ENCODE peak calls at places on chromosome 17, in five cellular contexts. One of them, this sample, is unnamed.

GRCh38 chr17:38511126-38512108 is 83.2 kb downstream of the ARHGAP23 start:
- DNase-seq in AG09309: peak
- DNase-seq in mucosa of descending colon: no peak
- DNase-seq in ovary: peak
- DNase-seq in astrocyte: peak
- DNase-seq in this sample: no peak

GRCh38 chr17:15143524-15143923 is 121.6 kb downstream of the PMP22 start:
- DNase-seq in AG09309: no peak
- DNase-seq in mucosa of descending colon: no peak
- DNase-seq in ovary: no peak
- DNase-seq in astrocyte: no peak
- DNase-seq in this sample: no peak

GRCh38 chr17:75487351-75488070 is 27.8 kb downstream of the CASKIN2 start:
- DNase-seq in AG09309: no peak
- DNase-seq in mucosa of descending colon: peak
- DNase-seq in ovary: no peak
- DNase-seq in astrocyte: no peak
- DNase-seq in this sample: peak

GRCh38 chr17:83150369-83151055 is 71.1 kb downstream of the METRNL start:
- DNase-seq in AG09309: no peak
- DNase-seq in mucosa of descending colon: no peak
- DNase-seq in ovary: no peak
- DNase-seq in astrocyte: no peak
- DNase-seq in this sample: peak

GRCh38 chr17:46818929-46819859 is 702 bp upstream of the WNT3 start:
- DNase-seq in AG09309: no peak
- DNase-seq in mucosa of descending colon: no peak
- DNase-seq in ovary: no peak
- DNase-seq in astrocyte: no peak
- DNase-seq in this sample: no peak

GRCh38 chr17:76867578-76868175 is 527 bp upstream of the MGAT5B start:
- DNase-seq in AG09309: no peak
- DNase-seq in mucosa of descending colon: peak
- DNase-seq in ovary: no peak
- DNase-seq in astrocyte: peak
- DNase-seq in this sample: no peak

GRCh38 chr17:47694818-47695663 is 1.1 kb downstream of the TBKBP1 start:
- DNase-seq in AG09309: no peak
- DNase-seq in mucosa of descending colon: peak
- DNase-seq in ovary: peak
- DNase-seq in astrocyte: peak
- DNase-seq in this sample: no peak

GRCh38 chr17:41451154-41451728 is 10.5 kb upstream of the KRT38 start:
- DNase-seq in AG09309: peak
- DNase-seq in mucosa of descending colon: no peak
- DNase-seq in ovary: no peak
- DNase-seq in astrocyte: peak
- DNase-seq in this sample: no peak

GRCh38 chr17:48162946-48163506 is 55.5 kb downstream of the SNX11 start:
- DNase-seq in AG09309: no peak
- DNase-seq in mucosa of descending colon: peak
- DNase-seq in ovary: no peak
- DNase-seq in astrocyte: peak
- DNase-seq in this sample: no peak

GRCh38 chr17:74330446-74330845 is 4.4 kb downstream of the KIF19 start:
- DNase-seq in AG09309: no peak
- DNase-seq in mucosa of descending colon: no peak
- DNase-seq in ovary: no peak
- DNase-seq in astrocyte: no peak
- DNase-seq in this sample: no peak

GRCh38 chr17:2700491-2701141 is 10.9 kb downstream of the CLUH start:
- DNase-seq in AG09309: no peak
- DNase-seq in mucosa of descending colon: no peak
- DNase-seq in ovary: peak
- DNase-seq in astrocyte: no peak
- DNase-seq in this sample: no peak

GRCh38 chr17:47987240-47987835 is 16.4 kb downstream of the CDK5RAP3 start:
- DNase-seq in AG09309: no peak
- DNase-seq in mucosa of descending colon: no peak
- DNase-seq in ovary: no peak
- DNase-seq in astrocyte: peak
- DNase-seq in this sample: no peak

GRCh38 chr17:48427598-48427997 is 2.4 kb downstream of the SKAP1 start:
- DNase-seq in AG09309: no peak
- DNase-seq in mucosa of descending colon: peak
- DNase-seq in ovary: no peak
- DNase-seq in astrocyte: no peak
- DNase-seq in this sample: no peak

GRCh38 chr17:51135956-51136355 is 15.3 kb upstream of the SPAG9 start:
- DNase-seq in AG09309: no peak
- DNase-seq in mucosa of descending colon: no peak
- DNase-seq in ovary: no peak
- DNase-seq in astrocyte: no peak
- DNase-seq in this sample: no peak

GRCh38 chr17:68640601-68641000 is 39.4 kb upstream of the FAM20A start:
- DNase-seq in AG09309: no peak
- DNase-seq in mucosa of descending colon: no peak
- DNase-seq in ovary: no peak
- DNase-seq in astrocyte: no peak
- DNase-seq in this sample: no peak

GRCh38 chr17:62017912-62018311 is 47.2 kb downstream of the MED13 start:
- DNase-seq in AG09309: no peak
- DNase-seq in mucosa of descending colon: no peak
- DNase-seq in ovary: no peak
- DNase-seq in astrocyte: peak
- DNase-seq in this sample: no peak

GRCh38 chr17:1000597-1001490 is 3.9 kb downstream of the TIMM22 start:
- DNase-seq in AG09309: no peak
- DNase-seq in mucosa of descending colon: no peak
- DNase-seq in ovary: no peak
- DNase-seq in astrocyte: peak
- DNase-seq in this sample: no peak

GRCh38 chr17:33522623-33523022 is 229.5 kb upstream of the ASIC2 start:
- DNase-seq in AG09309: no peak
- DNase-seq in mucosa of descending colon: no peak
- DNase-seq in ovary: no peak
- DNase-seq in astrocyte: no peak
- DNase-seq in this sample: no peak

GRCh38 chr17:49815761-49816281 is 27.3 kb downstream of the KAT7 start:
- DNase-seq in AG09309: no peak
- DNase-seq in mucosa of descending colon: no peak
- DNase-seq in ovary: no peak
- DNase-seq in astrocyte: no peak
- DNase-seq in this sample: no peak

GRCh38 chr17:74605361-74605760 is 13.3 kb upstream of the CD300LD start:
- DNase-seq in AG09309: peak
- DNase-seq in mucosa of descending colon: no peak
- DNase-seq in ovary: no peak
- DNase-seq in astrocyte: peak
- DNase-seq in this sample: no peak

GRCh38 chr17:39920218-39921210 is 2.1 kb upstream of the GSDMB start:
- DNase-seq in AG09309: no peak
- DNase-seq in mucosa of descending colon: no peak
- DNase-seq in ovary: no peak
- DNase-seq in astrocyte: no peak
- DNase-seq in this sample: no peak

GRCh38 chr17:36148559-36149295 is 27.7 kb downstream of the TBC1D3B start:
- DNase-seq in AG09309: no peak
- DNase-seq in mucosa of descending colon: peak
- DNase-seq in ovary: peak
- DNase-seq in astrocyte: peak
- DNase-seq in this sample: peak

GRCh38 chr17:48373130-48373844 is 56.7 kb downstream of the SKAP1 start:
- DNase-seq in AG09309: no peak
- DNase-seq in mucosa of descending colon: no peak
- DNase-seq in ovary: no peak
- DNase-seq in astrocyte: no peak
- DNase-seq in this sample: no peak

GRCh38 chr17:71494456-71494855 is 626.4 kb upstream of the SOX9 start:
- DNase-seq in AG09309: peak
- DNase-seq in mucosa of descending colon: no peak
- DNase-seq in ovary: no peak
- DNase-seq in astrocyte: peak
- DNase-seq in this sample: no peak

GRCh38 chr17:15289285-15290185 is 24.4 kb upstream of the PMP22 start:
- DNase-seq in AG09309: peak
- DNase-seq in mucosa of descending colon: no peak
- DNase-seq in ovary: no peak
- DNase-seq in astrocyte: peak
- DNase-seq in this sample: no peak

GRCh38 chr17:64262125-64262421 is 987 bp downstream of the TEX2 start:
- DNase-seq in AG09309: no peak
- DNase-seq in mucosa of descending colon: no peak
- DNase-seq in ovary: no peak
- DNase-seq in astrocyte: no peak
- DNase-seq in this sample: no peak

GRCh38 chr17:27396941-27397340 is 59.3 kb upstream of the KSR1 start:
- DNase-seq in AG09309: peak
- DNase-seq in mucosa of descending colon: peak
- DNase-seq in ovary: no peak
- DNase-seq in astrocyte: peak
- DNase-seq in this sample: no peak

GRCh38 chr17:17783825-17784598 is 52.8 kb downstream of the SREBF1 start:
- DNase-seq in AG09309: no peak
- DNase-seq in mucosa of descending colon: peak
- DNase-seq in ovary: peak
- DNase-seq in astrocyte: peak
- DNase-seq in this sample: no peak

GRCh38 chr17:79039171-79039570 is 15.2 kb downstream of the C1QTNF1 start:
- DNase-seq in AG09309: no peak
- DNase-seq in mucosa of descending colon: no peak
- DNase-seq in ovary: no peak
- DNase-seq in astrocyte: no peak
- DNase-seq in this sample: no peak

GRCh38 chr17:66255527-66255971 is 26.3 kb upstream of the APOH start:
- DNase-seq in AG09309: no peak
- DNase-seq in mucosa of descending colon: no peak
- DNase-seq in ovary: no peak
- DNase-seq in astrocyte: no peak
- DNase-seq in this sample: no peak

GRCh38 chr17:75459590-75460267 is 3.3 kb downstream of the TMEM94 start:
- DNase-seq in AG09309: no peak
- DNase-seq in mucosa of descending colon: peak
- DNase-seq in ovary: no peak
- DNase-seq in astrocyte: no peak
- DNase-seq in this sample: no peak

GRCh38 chr17:50832267-50833227 is 2.8 kb upstream of the WFIKKN2 start:
- DNase-seq in AG09309: no peak
- DNase-seq in mucosa of descending colon: no peak
- DNase-seq in ovary: peak
- DNase-seq in astrocyte: no peak
- DNase-seq in this sample: no peak

GRCh38 chr17:33667052-33667509 is 374.0 kb upstream of the ASIC2 start:
- DNase-seq in AG09309: no peak
- DNase-seq in mucosa of descending colon: no peak
- DNase-seq in ovary: no peak
- DNase-seq in astrocyte: no peak
- DNase-seq in this sample: no peak

GRCh38 chr17:4480929-4481898 is 17.5 kb upstream of the SPNS2 start:
- DNase-seq in AG09309: no peak
- DNase-seq in mucosa of descending colon: peak
- DNase-seq in ovary: no peak
- DNase-seq in astrocyte: no peak
- DNase-seq in this sample: no peak

GRCh38 chr17:73058022-73058421 is 34.5 kb downstream of the SLC39A11 start:
- DNase-seq in AG09309: no peak
- DNase-seq in mucosa of descending colon: no peak
- DNase-seq in ovary: no peak
- DNase-seq in astrocyte: no peak
- DNase-seq in this sample: no peak

GRCh38 chr17:21213005-21213404 is 956 bp downstream of the TMEM11 start:
- DNase-seq in AG09309: no peak
- DNase-seq in mucosa of descending colon: no peak
- DNase-seq in ovary: no peak
- DNase-seq in astrocyte: no peak
- DNase-seq in this sample: no peak

GRCh38 chr17:49932131-49932723 is 36.8 kb upstream of the DLX4 start:
- DNase-seq in AG09309: no peak
- DNase-seq in mucosa of descending colon: no peak
- DNase-seq in ovary: no peak
- DNase-seq in astrocyte: no peak
- DNase-seq in this sample: no peak

GRCh38 chr17:46163316-46163715 is 29.9 kb downstream of the KANSL1 start:
- DNase-seq in AG09309: no peak
- DNase-seq in mucosa of descending colon: no peak
- DNase-seq in ovary: no peak
- DNase-seq in astrocyte: no peak
- DNase-seq in this sample: no peak

GRCh38 chr17:42555122-42555622 is 2.4 kb downstream of the HSD17B1 start:
- DNase-seq in AG09309: no peak
- DNase-seq in mucosa of descending colon: no peak
- DNase-seq in ovary: no peak
- DNase-seq in astrocyte: no peak
- DNase-seq in this sample: no peak

GRCh38 chr17:42553161-42553818 is 567 bp downstream of the HSD17B1 start:
- DNase-seq in AG09309: no peak
- DNase-seq in mucosa of descending colon: no peak
- DNase-seq in ovary: no peak
- DNase-seq in astrocyte: peak
- DNase-seq in this sample: no peak

GRCh38 chr17:42548993-42549755 is 3.5 kb upstream of the HSD17B1 start:
- DNase-seq in AG09309: no peak
- DNase-seq in mucosa of descending colon: no peak
- DNase-seq in ovary: no peak
- DNase-seq in astrocyte: no peak
- DNase-seq in this sample: no peak

GRCh38 chr17:42554250-42555121 is 1.8 kb downstream of the HSD17B1 start:
- DNase-seq in AG09309: no peak
- DNase-seq in mucosa of descending colon: peak
- DNase-seq in ovary: peak
- DNase-seq in astrocyte: peak
- DNase-seq in this sample: peak

GRCh38 chr17:42553866-42554249 is 1.1 kb downstream of the HSD17B1 start:
- DNase-seq in AG09309: no peak
- DNase-seq in mucosa of descending colon: no peak
- DNase-seq in ovary: no peak
- DNase-seq in astrocyte: no peak
- DNase-seq in this sample: no peak
- TF ChIP-seq CTCF in AG09309: peak
- TF ChIP-seq CTCF in mucosa of descending colon: no peak
- TF ChIP-seq CTCF in ovary: no peak
- TF ChIP-seq CTCF in astrocyte: no peak
- TF ChIP-seq CTCF in this sample: no peak

GRCh38 chr17:8095361-8095760 is 7.8 kb upstream of the ALOX12B start:
- DNase-seq in AG09309: no peak
- DNase-seq in mucosa of descending colon: no peak
- DNase-seq in ovary: no peak
- DNase-seq in astrocyte: no peak
- DNase-seq in this sample: no peak
- TF ChIP-seq CTCF in AG09309: no peak
- TF ChIP-seq CTCF in mucosa of descending colon: no peak
- TF ChIP-seq CTCF in ovary: no peak
- TF ChIP-seq CTCF in astrocyte: no peak
- TF ChIP-seq CTCF in this sample: no peak

GRCh38 chr17:7252176-7253043 is at the start of gene ELP5:
- DNase-seq in AG09309: peak
- DNase-seq in mucosa of descending colon: peak
- DNase-seq in ovary: peak
- DNase-seq in astrocyte: peak
- DNase-seq in this sample: peak
- TF ChIP-seq CTCF in AG09309: peak
- TF ChIP-seq CTCF in mucosa of descending colon: peak
- TF ChIP-seq CTCF in ovary: no peak
- TF ChIP-seq CTCF in astrocyte: no peak
- TF ChIP-seq CTCF in this sample: peak

GRCh38 chr17:43907425-43907981 is at the start of gene MPP2:
- DNase-seq in AG09309: no peak
- DNase-seq in mucosa of descending colon: peak
- DNase-seq in ovary: peak
- DNase-seq in astrocyte: peak
- DNase-seq in this sample: no peak
- TF ChIP-seq CTCF in AG09309: peak
- TF ChIP-seq CTCF in mucosa of descending colon: no peak
- TF ChIP-seq CTCF in ovary: no peak
- TF ChIP-seq CTCF in astrocyte: no peak
- TF ChIP-seq CTCF in this sample: peak